ENCODE peak calls at places on chromosome 18, in five cellular contexts. One of them, this sample, is unnamed.

GRCh38 chr18:42113529-42114191 is 158.6 kb downstream of the PIK3C3 start:
- DNase-seq in sigmoid colon: no peak
- DNase-seq in HCT116: no peak
- DNase-seq in SK-N-SH: no peak
- DNase-seq in breast epithelium: no peak
- DNase-seq in this sample: no peak

GRCh38 chr18:79567481-79568147 is 112.0 kb upstream of the CTDP1 start:
- DNase-seq in sigmoid colon: peak; percentile 68
- DNase-seq in HCT116: no peak
- DNase-seq in SK-N-SH: no peak
- DNase-seq in breast epithelium: peak; percentile 66
- DNase-seq in this sample: no peak

GRCh38 chr18:30465131-30465530 is 577.4 kb downstream of the DSC3 start:
- DNase-seq in SK-N-SH: no peak
- DNase-seq in breast epithelium: no peak
- DNase-seq in HCT116: no peak
- DNase-seq in sigmoid colon: no peak
- DNase-seq in this sample: no peak

GRCh38 chr18:44715841-44716240 is 35.2 kb downstream of the SETBP1 start:
- DNase-seq in sigmoid colon: no peak
- DNase-seq in breast epithelium: no peak
- DNase-seq in HCT116: no peak
- DNase-seq in SK-N-SH: no peak
- DNase-seq in this sample: no peak

GRCh38 chr18:9849407-9849961 is 36.3 kb upstream of the TXNDC2 start:
- DNase-seq in HCT116: no peak
- DNase-seq in SK-N-SH: no peak
- DNase-seq in sigmoid colon: peak; percentile 82
- DNase-seq in breast epithelium: no peak
- DNase-seq in this sample: no peak

GRCh38 chr18:28961669-28962228 is 784.8 kb upstream of the CDH2 start:
- DNase-seq in sigmoid colon: no peak
- DNase-seq in breast epithelium: no peak
- DNase-seq in SK-N-SH: peak; percentile 14
- DNase-seq in HCT116: peak; percentile 39
- DNase-seq in this sample: no peak

GRCh38 chr18:50507120-50507590 is 52.7 kb upstream of the MAPK4 start:
- DNase-seq in SK-N-SH: peak; percentile 61
- DNase-seq in breast epithelium: peak; percentile 29
- DNase-seq in HCT116: no peak
- DNase-seq in sigmoid colon: peak; percentile 72
- DNase-seq in this sample: no peak

GRCh38 chr18:4549164-4549920 is 94.2 kb upstream of the DLGAP1 start:
- DNase-seq in sigmoid colon: no peak
- DNase-seq in breast epithelium: no peak
- DNase-seq in SK-N-SH: no peak
- DNase-seq in HCT116: no peak
- DNase-seq in this sample: no peak

GRCh38 chr18:38359258-38359657 is 793.7 kb upstream of the CELF4 start:
- DNase-seq in breast epithelium: no peak
- DNase-seq in HCT116: no peak
- DNase-seq in sigmoid colon: no peak
- DNase-seq in SK-N-SH: no peak
- DNase-seq in this sample: no peak

GRCh38 chr18:59264651-59265245 is 8.5 kb downstream of the RAX start:
- DNase-seq in SK-N-SH: peak; percentile 44
- DNase-seq in HCT116: no peak
- DNase-seq in breast epithelium: no peak
- DNase-seq in sigmoid colon: no peak
- DNase-seq in this sample: no peak

GRCh38 chr18:61570070-61570469 is 236.8 kb downstream of the CDH20 start:
- DNase-seq in breast epithelium: no peak
- DNase-seq in SK-N-SH: no peak
- DNase-seq in HCT116: no peak
- DNase-seq in sigmoid colon: no peak
- DNase-seq in this sample: no peak

GRCh38 chr18:77059294-77059916 is 73.2 kb downstream of the MBP start:
- DNase-seq in SK-N-SH: peak; percentile 67
- DNase-seq in sigmoid colon: no peak
- DNase-seq in HCT116: peak; percentile 67
- DNase-seq in breast epithelium: no peak
- DNase-seq in this sample: no peak

GRCh38 chr18:3892141-3892540 is 442.2 kb downstream of the TGIF1 start:
- DNase-seq in SK-N-SH: no peak
- DNase-seq in breast epithelium: no peak
- DNase-seq in HCT116: no peak
- DNase-seq in sigmoid colon: no peak
- DNase-seq in this sample: no peak

GRCh38 chr18:39913790-39914366 is 2041.2 kb upstream of the PIK3C3 start:
- DNase-seq in SK-N-SH: no peak
- DNase-seq in sigmoid colon: no peak
- DNase-seq in breast epithelium: no peak
- DNase-seq in HCT116: no peak
- DNase-seq in this sample: no peak

GRCh38 chr18:10296491-10296890 is 157.9 kb upstream of the APCDD1 start:
- DNase-seq in SK-N-SH: no peak
- DNase-seq in sigmoid colon: no peak
- DNase-seq in HCT116: no peak
- DNase-seq in breast epithelium: no peak
- DNase-seq in this sample: no peak

GRCh38 chr18:54280206-54280550 is 10.9 kb downstream of the POLI start:
- DNase-seq in HCT116: no peak
- DNase-seq in sigmoid colon: no peak
- DNase-seq in breast epithelium: no peak
- DNase-seq in SK-N-SH: no peak
- DNase-seq in this sample: no peak

GRCh38 chr18:6145645-6146308 is 250.5 kb upstream of the TMEM200C start:
- DNase-seq in breast epithelium: no peak
- DNase-seq in sigmoid colon: no peak
- DNase-seq in HCT116: no peak
- DNase-seq in SK-N-SH: no peak
- DNase-seq in this sample: no peak

GRCh38 chr18:36297419-36298112 is at the start of gene FHOD3:
- DNase-seq in sigmoid colon: peak; percentile 76
- DNase-seq in SK-N-SH: peak; percentile 97
- DNase-seq in HCT116: no peak
- DNase-seq in breast epithelium: peak; percentile 42
- DNase-seq in this sample: peak; percentile 72

GRCh38 chr18:36295880-36296301 is 1.6 kb upstream of the FHOD3 start:
- DNase-seq in breast epithelium: no peak
- DNase-seq in sigmoid colon: no peak
- DNase-seq in SK-N-SH: no peak
- DNase-seq in HCT116: no peak
- DNase-seq in this sample: no peak

GRCh38 chr18:36298113-36298701 is 694 bp downstream of the FHOD3 start:
- DNase-seq in SK-N-SH: peak; percentile 80
- DNase-seq in HCT116: no peak
- DNase-seq in sigmoid colon: no peak
- DNase-seq in breast epithelium: no peak
- DNase-seq in this sample: peak; percentile 52

GRCh38 chr18:36295214-36295613 is 2.3 kb upstream of the FHOD3 start:
- DNase-seq in sigmoid colon: no peak
- DNase-seq in SK-N-SH: no peak
- DNase-seq in breast epithelium: no peak
- DNase-seq in HCT116: no peak
- DNase-seq in this sample: peak; percentile 64

GRCh38 chr18:36296591-36297418 is 708 bp upstream of the FHOD3 start:
- DNase-seq in breast epithelium: peak; percentile 46
- DNase-seq in SK-N-SH: peak; percentile 86
- DNase-seq in sigmoid colon: peak; percentile 78
- DNase-seq in HCT116: peak; percentile 40
- DNase-seq in this sample: peak; percentile 92
- TF ChIP-seq POLR2AphosphoS5 in breast epithelium: no peak
- TF ChIP-seq POLR2AphosphoS5 in SK-N-SH: no peak
- TF ChIP-seq POLR2AphosphoS5 in sigmoid colon: no peak
- TF ChIP-seq POLR2AphosphoS5 in HCT116: peak; percentile 26
- TF ChIP-seq POLR2AphosphoS5 in this sample: no peak

GRCh38 chr18:48975221-48975816 is 24.6 kb upstream of the SMAD7 start:
- DNase-seq in HCT116: no peak
- DNase-seq in SK-N-SH: no peak
- DNase-seq in breast epithelium: no peak
- DNase-seq in sigmoid colon: no peak
- DNase-seq in this sample: no peak

GRCh38 chr18:48975817-48976649 is 25.3 kb upstream of the SMAD7 start:
- DNase-seq in SK-N-SH: peak; percentile 98
- DNase-seq in HCT116: no peak
- DNase-seq in sigmoid colon: no peak
- DNase-seq in breast epithelium: no peak
- DNase-seq in this sample: no peak

GRCh38 chr18:48977914-48978313 is 27.1 kb upstream of the SMAD7 start:
- DNase-seq in sigmoid colon: no peak
- DNase-seq in SK-N-SH: no peak
- DNase-seq in HCT116: no peak
- DNase-seq in breast epithelium: no peak
- DNase-seq in this sample: no peak

GRCh38 chr18:48973731-48974130 is 23.0 kb upstream of the SMAD7 start:
- DNase-seq in sigmoid colon: no peak
- DNase-seq in breast epithelium: no peak
- DNase-seq in SK-N-SH: no peak
- DNase-seq in HCT116: no peak
- DNase-seq in this sample: no peak

GRCh38 chr18:48974304-48975220 is 23.8 kb upstream of the SMAD7 start:
- DNase-seq in SK-N-SH: peak; percentile 84
- DNase-seq in sigmoid colon: no peak
- DNase-seq in HCT116: no peak
- DNase-seq in breast epithelium: no peak
- DNase-seq in this sample: no peak
- H3K4me3 ChIP-seq in SK-N-SH: peak overlapping the region; percentile 59
- H3K4me3 ChIP-seq in sigmoid colon: peak overlapping the region; percentile 51
- H3K4me3 ChIP-seq in HCT116: no peak overlapping the region
- H3K4me3 ChIP-seq in breast epithelium: peak overlapping the region; percentile 75
- H3K4me3 ChIP-seq in this sample: peak overlapping the region; percentile 82

DNA sequence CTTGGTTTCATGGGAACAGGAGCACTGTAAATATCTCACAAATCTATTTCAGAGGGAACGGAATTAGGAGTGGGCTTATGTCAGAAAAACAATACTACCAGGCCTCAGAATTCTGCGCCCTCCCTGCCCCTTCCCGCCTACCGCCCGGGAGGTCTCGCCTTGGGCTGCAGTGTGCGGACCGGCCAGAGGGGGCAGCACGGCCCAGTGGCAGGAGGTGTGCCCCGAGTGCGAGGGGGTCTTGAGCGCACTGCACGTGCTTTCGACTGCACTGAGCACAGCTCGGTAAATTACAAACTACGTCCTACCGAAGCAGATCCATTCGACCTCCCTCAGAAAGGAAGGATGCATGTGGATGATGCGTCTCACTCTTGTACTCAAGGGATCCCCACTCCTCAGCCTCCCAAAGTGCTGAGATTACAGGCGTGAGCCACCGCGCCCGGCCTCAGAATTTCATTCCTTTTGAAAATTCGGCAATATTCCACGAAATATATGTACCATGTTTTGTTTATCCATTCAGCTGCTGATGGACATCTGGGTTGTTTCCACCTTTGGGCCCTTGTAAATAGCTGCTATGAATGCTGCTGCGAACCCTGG is 297.0 kb downstream of the BCL2 start:
- DNase-seq in sigmoid colon: no peak
- DNase-seq in breast epithelium: no peak
- DNase-seq in HCT116: no peak
- DNase-seq in SK-N-SH: peak; percentile 59
- DNase-seq in this sample: no peak
- TF ChIP-seq POLR2AphosphoS5 in sigmoid colon: no peak
- TF ChIP-seq POLR2AphosphoS5 in breast epithelium: no peak
- TF ChIP-seq POLR2AphosphoS5 in HCT116: no peak
- TF ChIP-seq POLR2AphosphoS5 in SK-N-SH: no peak
- TF ChIP-seq POLR2AphosphoS5 in this sample: no peak

GRCh38 chr18:71673954-71674353 is 870.2 kb downstream of the CBLN2 start:
- DNase-seq in SK-N-SH: no peak
- DNase-seq in sigmoid colon: no peak
- DNase-seq in breast epithelium: no peak
- DNase-seq in HCT116: no peak
- DNase-seq in this sample: no peak
- H3K4me3 ChIP-seq in SK-N-SH: no peak overlapping the region
- H3K4me3 ChIP-seq in sigmoid colon: no peak overlapping the region
- H3K4me3 ChIP-seq in breast epithelium: no peak overlapping the region
- H3K4me3 ChIP-seq in HCT116: no peak overlapping the region
- H3K4me3 ChIP-seq in this sample: no peak overlapping the region

GRCh38 chr18:23356915-23357421 is 96.1 kb upstream of the RIOK3 start:
- DNase-seq in breast epithelium: no peak
- DNase-seq in HCT116: no peak
- DNase-seq in sigmoid colon: no peak
- DNase-seq in SK-N-SH: no peak
- DNase-seq in this sample: no peak
- TF ChIP-seq POLR2AphosphoS5 in breast epithelium: no peak
- TF ChIP-seq POLR2AphosphoS5 in HCT116: no peak
- TF ChIP-seq POLR2AphosphoS5 in sigmoid colon: no peak
- TF ChIP-seq POLR2AphosphoS5 in SK-N-SH: no peak
- TF ChIP-seq POLR2AphosphoS5 in this sample: no peak